ENCODE peak calls at places on chromosomes 6 and 20, in five cellular contexts. Z is amniotic stem cell, X is amygdala, D is cardiac muscle cell, B is posterior vena cava. L is an unnamed sample.

GRCh38 chr6:25743868-25744267 is 10.7 kb upstream of the SLC17A4 start:
- DNase-seq in Z (no peak), X (no peak), D (no peak), B (no peak), L (no peak)

GRCh38 chr20:15708984-15709598 is 864.2 kb downstream of the KIF16B start:
- DNase-seq in Z (no peak), X (no peak), D (peak; percentile 47), B (no peak), L (no peak)

GRCh38 chr6:133646021-133646682 is 242.8 kb upstream of the TCF21 start:
- DNase-seq in Z (peak; percentile 49), X (no peak), D (no peak), B (no peak), L (peak; percentile 85)

GRCh38 chr6:108715832-108716231 is 132.4 kb upstream of the ARMC2 start:
- DNase-seq in Z (no peak), X (no peak), D (no peak), B (no peak), L (no peak)

GRCh38 chr6:26330835-26331808 is 33.9 kb upstream of the BTN3A2 start:
- DNase-seq in Z (no peak), X (no peak), D (no peak), B (no peak), L (no peak)

GRCh38 chr6:155487362-155488130 is 31.9 kb upstream of the NOX3 start:
- DNase-seq in Z (no peak), X (no peak), D (no peak), B (no peak), L (no peak)

GRCh38 chr6:18471232-18471964 is 84.2 kb downstream of the RNF144B start:
- DNase-seq in Z (no peak), X (no peak), D (no peak), B (no peak), L (peak; percentile 3)

GRCh38 chr6:36660771-36661471 is 17.6 kb upstream of the CDKN1A start:
- DNase-seq in Z (no peak), X (no peak), D (peak; percentile 36), B (peak; percentile 91), L (no peak)

GRCh38 chr6:82205793-82206425 is 41.6 kb downstream of the IBTK start:
- DNase-seq in Z (no peak), X (no peak), D (peak; percentile 37), B (no peak), L (peak; percentile 69)

GRCh38 chr6:35392111-35392702 is 49.8 kb downstream of the PPARD start:
- DNase-seq in Z (no peak), X (no peak), D (no peak), B (peak; percentile 80), L (no peak)

L was measured in myocyte.